ENCODE peak calls at places on chromosomes 4 and X, in nine cellular contexts. One of them, this sample, is unnamed.

GRCh38 chrX:19046343-19047215 is 62.7 kb upstream of the PHKA2 start:
- DNase-seq in left lung: no peak
- DNase-seq in K562: no peak
- DNase-seq in endothelial cell of umbilical vein: no peak
- DNase-seq in bronchial epithelial cell: peak; percentile 82
- DNase-seq in upper lobe of left lung: no peak
- DNase-seq in NB4: peak; percentile 4
- DNase-seq in kidney: no peak
- DNase-seq in AG04450: no peak
- DNase-seq in this sample: no peak

GRCh38 chr4:103292959-103293358 is 94.8 kb upstream of the CENPE start:
- DNase-seq in upper lobe of left lung: no peak
- DNase-seq in bronchial epithelial cell: peak; percentile 63
- DNase-seq in NB4: no peak
- DNase-seq in AG04450: no peak
- DNase-seq in left lung: no peak
- DNase-seq in kidney: no peak
- DNase-seq in endothelial cell of umbilical vein: no peak
- DNase-seq in K562: no peak
- DNase-seq in this sample: no peak

GRCh38 chrX:153396320-153397195 is 4.6 kb downstream of the PNMA6E start:
- DNase-seq in endothelial cell of umbilical vein: no peak
- DNase-seq in bronchial epithelial cell: no peak
- DNase-seq in upper lobe of left lung: no peak
- DNase-seq in kidney: peak; percentile 61
- DNase-seq in left lung: no peak
- DNase-seq in AG04450: no peak
- DNase-seq in NB4: no peak
- DNase-seq in K562: no peak
- DNase-seq in this sample: no peak

GRCh38 chr4:163332526-163333405 is at the start of gene NPY1R:
- DNase-seq in bronchial epithelial cell: peak; percentile 69
- DNase-seq in endothelial cell of umbilical vein: peak; percentile 80
- DNase-seq in NB4: peak; percentile 52
- DNase-seq in K562: peak; percentile 49
- DNase-seq in upper lobe of left lung: peak; percentile 78
- DNase-seq in AG04450: peak; percentile 36
- DNase-seq in kidney: peak; percentile 88
- DNase-seq in left lung: peak; percentile 80
- DNase-seq in this sample: no peak

GRCh38 chrX:47723689-47724088 is 64.7 kb upstream of the UXT start:
- DNase-seq in bronchial epithelial cell: no peak
- DNase-seq in AG04450: no peak
- DNase-seq in K562: peak; percentile 15
- DNase-seq in left lung: no peak
- DNase-seq in NB4: peak; percentile 13
- DNase-seq in upper lobe of left lung: no peak
- DNase-seq in endothelial cell of umbilical vein: no peak
- DNase-seq in kidney: no peak
- DNase-seq in this sample: no peak

GRCh38 chrX:47179221-47179927 is 14.3 kb upstream of the UBA1 start:
- DNase-seq in bronchial epithelial cell: peak; percentile 30
- DNase-seq in AG04450: no peak
- DNase-seq in left lung: no peak
- DNase-seq in upper lobe of left lung: no peak
- DNase-seq in endothelial cell of umbilical vein: no peak
- DNase-seq in kidney: peak; percentile 64
- DNase-seq in NB4: no peak
- DNase-seq in K562: no peak
- DNase-seq in this sample: no peak

GRCh38 chr4:10281996-10282395 is 165.4 kb upstream of the WDR1 start:
- DNase-seq in endothelial cell of umbilical vein: no peak
- DNase-seq in NB4: no peak
- DNase-seq in kidney: no peak
- DNase-seq in left lung: no peak
- DNase-seq in K562: no peak
- DNase-seq in bronchial epithelial cell: peak; percentile 75
- DNase-seq in upper lobe of left lung: no peak
- DNase-seq in AG04450: no peak
- DNase-seq in this sample: no peak

GRCh38 chrX:317424-318067 is 1.1 kb downstream of the GTPBP6 start:
- DNase-seq in left lung: no peak
- DNase-seq in upper lobe of left lung: no peak
- DNase-seq in NB4: peak; percentile 15
- DNase-seq in AG04450: peak; percentile 21
- DNase-seq in endothelial cell of umbilical vein: no peak
- DNase-seq in bronchial epithelial cell: no peak
- DNase-seq in K562: peak; percentile 88
- DNase-seq in kidney: no peak
- DNase-seq in this sample: no peak

GRCh38 chrX:41275661-41276609 is 58.0 kb upstream of the DDX3X start:
- DNase-seq in AG04450: no peak
- DNase-seq in endothelial cell of umbilical vein: peak; percentile 48
- DNase-seq in left lung: peak; percentile 83
- DNase-seq in kidney: peak; percentile 90
- DNase-seq in K562: peak; percentile 49
- DNase-seq in NB4: peak; percentile 55
- DNase-seq in bronchial epithelial cell: peak; percentile 10
- DNase-seq in upper lobe of left lung: peak; percentile 61
- DNase-seq in this sample: no peak

GRCh38 chr4:1293981-1294380 is 4.3 kb downstream of the MAEA start:
- DNase-seq in left lung: no peak
- DNase-seq in upper lobe of left lung: peak; percentile 17
- DNase-seq in K562: no peak
- DNase-seq in AG04450: no peak
- DNase-seq in bronchial epithelial cell: no peak
- DNase-seq in endothelial cell of umbilical vein: no peak
- DNase-seq in NB4: no peak
- DNase-seq in kidney: peak; percentile 53
- DNase-seq in this sample: no peak

GRCh38 chrX:42442745-42443144 is 335.2 kb downstream of the PPP1R2C start:
- DNase-seq in K562: no peak
- DNase-seq in left lung: no peak
- DNase-seq in AG04450: no peak
- DNase-seq in endothelial cell of umbilical vein: no peak
- DNase-seq in upper lobe of left lung: no peak
- DNase-seq in bronchial epithelial cell: no peak
- DNase-seq in NB4: no peak
- DNase-seq in kidney: no peak
- DNase-seq in this sample: no peak

GRCh38 chr4:55396305-55397023 is 707 bp downstream of the TMEM165 start:
- DNase-seq in NB4: peak; percentile 71
- DNase-seq in bronchial epithelial cell: peak; percentile 64
- DNase-seq in kidney: peak; percentile 84
- DNase-seq in endothelial cell of umbilical vein: peak; percentile 43
- DNase-seq in upper lobe of left lung: peak; percentile 45
- DNase-seq in AG04450: no peak
- DNase-seq in left lung: peak; percentile 88
- DNase-seq in K562: peak; percentile 54
- DNase-seq in this sample: no peak

GRCh38 chr4:121950680-121951569 is 935 bp downstream of the TRPC3 start:
- DNase-seq in left lung: peak; percentile 77
- DNase-seq in endothelial cell of umbilical vein: peak; percentile 13
- DNase-seq in bronchial epithelial cell: no peak
- DNase-seq in K562: peak; percentile 11
- DNase-seq in kidney: peak; percentile 70
- DNase-seq in upper lobe of left lung: peak; percentile 28
- DNase-seq in AG04450: no peak
- DNase-seq in NB4: no peak
- DNase-seq in this sample: no peak

GRCh38 chr4:91256043-91256442 is 1047.7 kb upstream of the GRID2 start:
- DNase-seq in upper lobe of left lung: no peak
- DNase-seq in endothelial cell of umbilical vein: no peak
- DNase-seq in kidney: no peak
- DNase-seq in K562: no peak
- DNase-seq in AG04450: no peak
- DNase-seq in NB4: no peak
- DNase-seq in left lung: no peak
- DNase-seq in bronchial epithelial cell: no peak
- DNase-seq in this sample: no peak

GRCh38 chr4:176753049-176753448 is 39.7 kb downstream of the VEGFC start:
- DNase-seq in upper lobe of left lung: no peak
- DNase-seq in left lung: no peak
- DNase-seq in NB4: no peak
- DNase-seq in K562: no peak
- DNase-seq in endothelial cell of umbilical vein: peak; percentile 50
- DNase-seq in AG04450: peak; percentile 86
- DNase-seq in kidney: no peak
- DNase-seq in bronchial epithelial cell: peak; percentile 54
- DNase-seq in this sample: no peak

GRCh38 chr4:42397256-42397634 is at the start of gene SHISA3:
- DNase-seq in bronchial epithelial cell: peak; percentile 5
- DNase-seq in K562: no peak
- DNase-seq in NB4: peak; percentile 69
- DNase-seq in kidney: peak; percentile 89
- DNase-seq in left lung: peak; percentile 76
- DNase-seq in endothelial cell of umbilical vein: peak; percentile 45
- DNase-seq in upper lobe of left lung: no peak
- DNase-seq in AG04450: no peak
- DNase-seq in this sample: no peak

GRCh38 chr4:106063009-106063408 is 167.7 kb downstream of the NPNT start:
- DNase-seq in left lung: no peak
- DNase-seq in endothelial cell of umbilical vein: peak; percentile 36
- DNase-seq in bronchial epithelial cell: peak; percentile 24
- DNase-seq in upper lobe of left lung: no peak
- DNase-seq in K562: no peak
- DNase-seq in kidney: no peak
- DNase-seq in NB4: no peak
- DNase-seq in AG04450: no peak
- DNase-seq in this sample: no peak

GRCh38 chr4:3307891-3308575 is 15.2 kb downstream of the RGS12 start:
- DNase-seq in endothelial cell of umbilical vein: no peak
- DNase-seq in upper lobe of left lung: peak; percentile 16
- DNase-seq in left lung: peak; percentile 54
- DNase-seq in bronchial epithelial cell: no peak
- DNase-seq in kidney: peak; percentile 67
- DNase-seq in AG04450: no peak
- DNase-seq in NB4: no peak
- DNase-seq in K562: no peak
- DNase-seq in this sample: no peak

GRCh38 chr4:13484749-13485345 is 707 bp upstream of the RAB28 start:
- DNase-seq in NB4: no peak
- DNase-seq in bronchial epithelial cell: peak; percentile 36
- DNase-seq in upper lobe of left lung: no peak
- DNase-seq in AG04450: no peak
- DNase-seq in left lung: no peak
- DNase-seq in kidney: no peak
- DNase-seq in endothelial cell of umbilical vein: no peak
- DNase-seq in K562: no peak
- DNase-seq in this sample: no peak

GRCh38 chr4:13483142-13484044 is 747 bp downstream of the RAB28 start:
- DNase-seq in K562: peak; percentile 12
- DNase-seq in bronchial epithelial cell: peak; percentile 48
- DNase-seq in upper lobe of left lung: peak; percentile 56
- DNase-seq in NB4: peak; percentile 69
- DNase-seq in endothelial cell of umbilical vein: peak; percentile 77
- DNase-seq in kidney: no peak
- DNase-seq in left lung: no peak
- DNase-seq in AG04450: peak; percentile 33
- DNase-seq in this sample: no peak

GRCh38 chr4:13484045-13484748 is at the start of gene RAB28:
- DNase-seq in NB4: peak; percentile 96
- DNase-seq in upper lobe of left lung: peak; percentile 96
- DNase-seq in left lung: peak; percentile 99
- DNase-seq in kidney: peak; percentile 97
- DNase-seq in endothelial cell of umbilical vein: peak; percentile 93
- DNase-seq in bronchial epithelial cell: peak; percentile 81
- DNase-seq in AG04450: peak; percentile 86
- DNase-seq in K562: peak; percentile 90
- DNase-seq in this sample: peak; percentile 77

GRCh38 chr4:13478707-13479106 is 5.4 kb downstream of the RAB28 start:
- DNase-seq in AG04450: no peak
- DNase-seq in kidney: no peak
- DNase-seq in upper lobe of left lung: no peak
- DNase-seq in left lung: no peak
- DNase-seq in NB4: no peak
- DNase-seq in endothelial cell of umbilical vein: no peak
- DNase-seq in K562: no peak
- DNase-seq in bronchial epithelial cell: no peak
- DNase-seq in this sample: no peak

GRCh38 chr4:13481569-13481968 is 2.6 kb downstream of the RAB28 start:
- DNase-seq in K562: peak; percentile 20
- DNase-seq in upper lobe of left lung: no peak
- DNase-seq in NB4: peak; percentile 55
- DNase-seq in kidney: no peak
- DNase-seq in bronchial epithelial cell: peak; percentile 65
- DNase-seq in endothelial cell of umbilical vein: peak; percentile 85
- DNase-seq in AG04450: no peak
- DNase-seq in left lung: no peak
- DNase-seq in this sample: no peak
- H3K4me3 ChIP-seq in K562: no peak overlapping the region
- H3K4me3 ChIP-seq in upper lobe of left lung: no peak overlapping the region
- H3K4me3 ChIP-seq in NB4: peak overlapping the region; percentile 89
- H3K4me3 ChIP-seq in kidney: no peak overlapping the region
- H3K4me3 ChIP-seq in bronchial epithelial cell: no peak overlapping the region
- H3K4me3 ChIP-seq in endothelial cell of umbilical vein: no peak overlapping the region
- H3K4me3 ChIP-seq in AG04450: no peak overlapping the region
- H3K4me3 ChIP-seq in left lung: no peak overlapping the region
- H3K4me3 ChIP-seq in this sample: no peak overlapping the region

GRCh38 chrX:110286126-110286525 is 31.8 kb downstream of the AMMECR1 start:
- DNase-seq in bronchial epithelial cell: peak; percentile 85
- DNase-seq in K562: no peak
- DNase-seq in kidney: no peak
- DNase-seq in left lung: no peak
- DNase-seq in AG04450: peak; percentile 50
- DNase-seq in upper lobe of left lung: no peak
- DNase-seq in NB4: peak; percentile 9
- DNase-seq in endothelial cell of umbilical vein: no peak
- DNase-seq in this sample: no peak
- H3K4me3 ChIP-seq in bronchial epithelial cell: no peak overlapping the region
- H3K4me3 ChIP-seq in K562: no peak overlapping the region
- H3K4me3 ChIP-seq in kidney: no peak overlapping the region
- H3K4me3 ChIP-seq in left lung: no peak overlapping the region
- H3K4me3 ChIP-seq in AG04450: no peak overlapping the region
- H3K4me3 ChIP-seq in upper lobe of left lung: no peak overlapping the region
- H3K4me3 ChIP-seq in NB4: no peak overlapping the region
- H3K4me3 ChIP-seq in endothelial cell of umbilical vein: no peak overlapping the region
- H3K4me3 ChIP-seq in this sample: no peak overlapping the region

GRCh38 chr4:115720611-115721010 is 607.2 kb upstream of the NDST4 start:
- DNase-seq in endothelial cell of umbilical vein: no peak
- DNase-seq in bronchial epithelial cell: peak; percentile 59
- DNase-seq in AG04450: no peak
- DNase-seq in left lung: no peak
- DNase-seq in NB4: no peak
- DNase-seq in upper lobe of left lung: no peak
- DNase-seq in kidney: no peak
- DNase-seq in K562: no peak
- DNase-seq in this sample: no peak
- H3K4me3 ChIP-seq in endothelial cell of umbilical vein: no peak overlapping the region
- H3K4me3 ChIP-seq in bronchial epithelial cell: no peak overlapping the region
- H3K4me3 ChIP-seq in AG04450: no peak overlapping the region
- H3K4me3 ChIP-seq in left lung: no peak overlapping the region
- H3K4me3 ChIP-seq in NB4: no peak overlapping the region
- H3K4me3 ChIP-seq in upper lobe of left lung: no peak overlapping the region
- H3K4me3 ChIP-seq in kidney: no peak overlapping the region
- H3K4me3 ChIP-seq in K562: no peak overlapping the region
- H3K4me3 ChIP-seq in this sample: no peak overlapping the region

DNA sequence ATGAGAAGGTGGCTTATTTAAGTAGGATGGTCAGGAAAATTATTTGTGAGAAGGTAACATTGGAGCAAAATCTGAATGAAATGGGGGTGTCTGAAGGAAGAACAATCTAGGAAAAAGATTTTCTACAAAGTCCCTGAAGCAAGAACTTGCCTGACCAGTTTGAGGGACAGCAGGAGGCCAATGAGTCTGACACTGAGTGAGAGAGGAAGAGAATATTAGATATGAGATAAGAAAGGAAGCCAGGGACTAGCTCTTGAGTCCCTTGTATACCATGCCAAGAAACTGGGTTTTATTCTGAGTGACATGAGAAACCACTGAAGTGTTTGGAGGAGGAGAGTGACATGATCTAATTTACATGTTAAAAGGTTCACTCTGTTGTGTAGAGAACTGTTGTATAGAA is 1478.9 kb downstream of the RPA4 start:
- DNase-seq in K562: no peak
- DNase-seq in upper lobe of left lung: no peak
- DNase-seq in left lung: no peak
- DNase-seq in kidney: no peak
- DNase-seq in AG04450: no peak
- DNase-seq in bronchial epithelial cell: no peak
- DNase-seq in NB4: no peak
- DNase-seq in endothelial cell of umbilical vein: no peak
- DNase-seq in this sample: no peak
- H3K4me3 ChIP-seq in K562: no peak overlapping the region
- H3K4me3 ChIP-seq in upper lobe of left lung: no peak overlapping the region
- H3K4me3 ChIP-seq in left lung: no peak overlapping the region
- H3K4me3 ChIP-seq in kidney: no peak overlapping the region
- H3K4me3 ChIP-seq in AG04450: no peak overlapping the region
- H3K4me3 ChIP-seq in bronchial epithelial cell: no peak overlapping the region
- H3K4me3 ChIP-seq in NB4: no peak overlapping the region
- H3K4me3 ChIP-seq in endothelial cell of umbilical vein: no peak overlapping the region
- H3K4me3 ChIP-seq in this sample: no peak overlapping the region